ENCODE peak calls at places on chromosomes 11 and 22, in six cellular contexts. F is AG04450, Q is ovary, Z is suprapubic skin, W is endodermal cell, Y is cardiac fibroblast. U is an unnamed sample.
A peak's percentile ranks its signal among the peaks of the same experiment; 100 is the strongest.

GRCh38 chr11:7060828-7061227 is 28.0 kb upstream of the RBMXL2 start:
- DNase-seq in F (no peak), W (no peak), Z (no peak), Y (peak; percentile 49), Q (no peak), U (no peak)

GRCh38 chr11:128481135-128481534 is 106.2 kb downstream of the ETS1 start:
- DNase-seq in F (peak; percentile 77), W (no peak), Z (no peak), Y (peak; percentile 94), Q (no peak), U (no peak)

GRCh38 chr22:22855617-22856308 is 31.9 kb upstream of the IGLL5 start:
- DNase-seq in Q (no peak), F (no peak), Y (no peak), Z (no peak), W (peak; percentile 85), U (peak; percentile 48)

GRCh38 chr11:28243596-28243995 is 135.4 kb downstream of the METTL15 start:
- DNase-seq in Z (no peak), W (no peak), Q (no peak), F (no peak), Y (no peak), U (no peak)

GRCh38 chr11:133793271-133793848 is 52.0 kb downstream of the SPATA19 start:
- DNase-seq in W (no peak), Z (no peak), F (no peak), Q (no peak), Y (no peak), U (no peak)

GRCh38 chr22:48901324-48901723 is 926.3 kb downstream of the BRD1 start:
- DNase-seq in Q (no peak), W (no peak), Y (no peak), F (no peak), Z (no peak), U (no peak)

GRCh38 chr22:19060356-19061009 is 61.7 kb downstream of the DGCR2 start:
- DNase-seq in W (no peak), F (peak; percentile 20), Z (peak; percentile 29), Q (no peak), Y (no peak), U (no peak)

GRCh38 chr11:3169235-3169951 is 4.3 kb upstream of the OSBPL5 start:
- DNase-seq in F (no peak), W (peak; percentile 87), Y (peak; percentile 76), Z (peak; percentile 72), Q (peak; percentile 33), U (no peak)

GRCh38 chr11:96704847-96705246 is 315.0 kb downstream of the JRKL start:
- DNase-seq in F (no peak), Z (no peak), W (no peak), Y (peak; percentile 20), Q (no peak), U (no peak)

GRCh38 chr11:128814856-128815705 is 52.0 kb downstream of the KCNJ1 start:
- DNase-seq in Q (peak; percentile 61), F (peak; percentile 42), Z (no peak), W (peak; percentile 95), Y (peak; percentile 88), U (no peak)

GRCh38 chr11:1516273-1517067 is 29.9 kb upstream of the MOB2 start:
- DNase-seq in Z (no peak), F (peak; percentile 7), Q (no peak), Y (no peak), W (no peak), U (peak; percentile 34)

GRCh38 chr22:47836957-47837356 is 1074.5 kb downstream of the TBC1D22A start:
- DNase-seq in W (no peak), Y (no peak), Q (no peak), Z (no peak), F (no peak), U (no peak)

GRCh38 chr22:11253000-11253511 is 4274.9 kb upstream of the OR11H1 start:
- DNase-seq in Y (no peak), Z (peak; percentile 45), W (no peak), F (no peak), Q (no peak), U (peak; percentile 44)

GRCh38 chr22:37639771-37640590 is 512 bp downstream of the SH3BP1 start:
- DNase-seq in F (no peak), Y (no peak), Z (no peak), W (peak; percentile 77), Q (no peak), U (peak; percentile 71)

GRCh38 chr11:19511066-19511412 is 201.6 kb upstream of the NAV2 start:
- DNase-seq in Z (no peak), Q (no peak), F (no peak), Y (no peak), W (no peak), U (no peak)

GRCh38 chr11:110435780-110436717 is 6.3 kb downstream of the FDX1 start:
- DNase-seq in Q (no peak), Z (no peak), Y (peak; percentile 48), F (no peak), W (no peak), U (no peak)

GRCh38 chr11:38867338-38867737 is 2269.3 kb upstream of the RAG2 start:
- DNase-seq in W (no peak), Z (no peak), F (no peak), Q (no peak), Y (no peak), U (no peak)

GRCh38 chr22:40415531-40416266 is 45.3 kb downstream of the SGSM3 start:
- DNase-seq in Y (peak; percentile 49), F (no peak), Z (no peak), Q (no peak), W (no peak), U (peak; percentile 34)

GRCh38 chr22:37768273-37768672 is 39.5 kb upstream of the GCAT start:
- DNase-seq in Z (no peak), F (no peak), W (peak; percentile 69), Q (no peak), Y (no peak), U (no peak)

DNA sequence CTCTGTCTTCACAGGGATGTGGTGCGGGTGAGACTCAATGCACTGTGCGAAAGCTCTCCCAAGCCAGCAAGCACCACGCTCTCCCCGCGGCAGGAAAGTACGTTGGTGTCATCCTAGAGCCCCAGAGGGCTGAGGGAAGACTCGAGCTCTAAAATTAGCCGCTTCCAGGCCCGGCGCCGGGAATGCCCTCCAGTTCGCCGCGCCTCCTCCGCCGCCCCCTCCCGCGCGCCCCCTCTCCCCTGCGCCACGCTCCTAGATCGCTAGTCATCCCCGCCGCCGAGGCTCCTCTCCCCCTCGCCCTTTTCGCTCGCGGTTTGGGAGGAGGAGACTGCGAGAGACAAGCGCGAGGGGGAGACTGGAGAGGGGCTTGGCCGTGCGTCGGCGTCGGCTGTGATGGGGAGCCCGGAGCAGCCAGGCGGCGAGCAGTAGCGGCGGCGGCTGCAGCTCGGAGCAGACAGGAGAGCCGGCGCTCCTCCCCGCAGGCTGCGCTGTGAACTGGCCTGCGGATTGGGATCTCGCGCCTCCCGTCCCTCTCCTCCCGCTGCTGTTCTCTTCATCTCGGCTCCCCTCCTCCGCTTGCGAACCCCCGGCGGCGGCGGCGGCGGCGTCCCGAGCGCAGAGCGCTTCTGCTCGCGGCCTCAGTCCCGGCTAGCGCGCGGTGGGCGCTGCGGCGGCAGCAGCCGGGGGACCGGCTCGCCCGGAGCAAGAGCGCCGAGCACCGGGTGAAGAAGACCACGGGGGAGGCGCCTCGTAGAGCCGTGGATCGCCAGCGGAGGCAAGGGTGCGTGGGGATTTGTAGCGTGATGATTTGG is at the start of gene FAT3:
- DNase-seq in Z (no peak), Y (peak; percentile 44), Q (peak; percentile 18), F (peak; percentile 4), W (peak; percentile 90), U (no peak)
- H3K4me3 ChIP-seq in Z (peak within 1 kb of the TSS; percentile 40), Y (peak within 1 kb of the TSS; percentile 25), Q (peak within 1 kb of the TSS; percentile 26), F (peak within 1 kb of the TSS; percentile 52), W (peak within 1 kb of the TSS; percentile 87), U (no peak within 1 kb of the TSS)

DNA sequence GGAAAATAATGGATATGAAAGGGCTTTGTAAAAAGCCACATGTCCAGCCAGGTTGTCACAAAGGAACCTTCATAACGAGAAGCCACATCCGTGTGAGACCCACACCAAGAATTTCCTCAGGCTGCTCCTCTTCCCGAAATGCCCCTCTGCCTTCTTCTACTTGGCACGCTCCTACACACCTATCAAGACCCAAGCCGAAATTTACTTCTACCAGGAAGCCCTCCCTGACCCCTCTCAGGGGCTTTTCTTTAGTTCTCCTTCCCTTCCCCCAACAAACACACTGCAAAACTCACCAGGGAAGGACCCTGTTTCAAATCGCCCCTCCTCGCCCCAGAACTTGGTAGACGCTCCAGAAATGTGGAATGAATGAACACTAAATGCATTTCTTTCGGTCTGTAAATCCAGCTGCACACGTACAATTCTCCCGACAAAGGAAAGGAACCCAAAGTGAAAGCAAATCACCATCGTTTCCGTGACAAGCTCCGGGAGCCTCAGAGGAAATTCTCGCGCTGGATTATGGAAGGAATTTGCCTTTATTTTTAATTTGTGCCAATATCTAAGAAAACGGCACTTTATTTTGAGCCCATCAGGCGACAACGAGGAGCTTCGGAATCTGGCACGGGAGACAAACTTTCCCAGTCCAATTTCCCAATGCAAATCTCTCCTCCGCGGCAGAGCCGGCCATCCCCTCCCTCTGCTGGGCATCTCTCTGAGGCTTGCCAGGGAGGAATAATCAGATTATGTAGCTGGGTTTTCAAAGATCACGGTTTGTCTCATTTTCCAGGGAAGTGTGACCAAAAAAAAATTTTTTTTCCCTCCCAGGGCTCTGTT is 13.2 kb upstream of the SHISAL1 start:
- DNase-seq in Y (peak; percentile 61), F (no peak), W (no peak), Q (no peak), Z (no peak), U (no peak)
- TF ChIP-seq CTCF in Y (peak; percentile 50), F (peak; percentile 62), W (no peak), Q (peak; percentile 18), Z (no peak), U (no peak)

GRCh38 chr11:64006468-64006867 is 20.2 kb downstream of the OTUB1 start:
- DNase-seq in Y (no peak), W (no peak), Z (no peak), Q (no peak), F (no peak), U (no peak)

GRCh38 chr11:64009234-64009633 is 23.0 kb downstream of the OTUB1 start:
- DNase-seq in Z (no peak), W (peak; percentile 69), F (no peak), Q (no peak), Y (no peak), U (no peak)

GRCh38 chr11:64008283-64008931 is 22.2 kb downstream of the OTUB1 start:
- DNase-seq in Z (no peak), F (no peak), W (no peak), Y (no peak), Q (no peak), U (no peak)

GRCh38 chr11:64007160-64007628 is 21.0 kb downstream of the OTUB1 start:
- DNase-seq in Q (peak; percentile 49), Y (peak; percentile 17), Z (no peak), F (no peak), W (peak; percentile 79), U (no peak)

DNA sequence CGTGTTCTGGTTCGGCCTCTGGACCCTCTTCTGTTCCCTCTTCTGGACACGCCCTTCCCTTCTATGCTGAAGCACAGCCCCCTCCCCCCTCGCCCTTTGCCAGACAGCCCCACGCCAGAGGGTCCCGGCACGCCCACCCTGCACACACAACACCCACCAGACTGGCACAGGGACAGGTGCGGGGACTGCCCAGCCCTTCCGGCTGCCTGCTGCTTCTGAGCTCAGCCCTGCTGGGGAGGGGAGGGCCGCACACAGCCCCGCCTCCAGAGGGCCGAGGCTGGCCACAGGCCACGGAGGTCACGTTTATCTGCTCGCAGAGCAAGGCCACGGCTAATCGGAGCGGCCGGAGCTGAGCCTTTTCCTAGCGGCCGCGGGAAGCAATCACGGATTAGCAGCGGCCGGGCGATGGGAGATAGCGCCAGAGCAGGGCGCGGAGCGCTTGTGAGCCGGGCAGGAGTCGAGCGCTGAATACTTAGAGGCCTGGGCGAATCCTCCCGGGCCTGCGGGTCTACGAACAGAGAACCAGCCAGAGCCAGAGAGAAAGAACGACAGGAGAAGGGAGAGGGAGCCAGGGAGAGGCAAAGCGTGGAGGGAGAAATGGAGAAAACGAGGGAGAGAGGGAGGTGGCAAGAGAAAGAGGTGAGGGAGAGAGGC is 21.5 kb downstream of the OTUB1 start:
- DNase-seq in W (peak; percentile 88), Y (peak; percentile 41), Z (no peak), F (no peak), Q (peak; percentile 85), U (peak; percentile 73)
- H3K4me3 ChIP-seq in W (peak overlapping the region; percentile 58), Y (peak overlapping the region; percentile 22), Z (peak overlapping the region; percentile 30), F (peak overlapping the region; percentile 39), Q (peak overlapping the region; percentile 37), U (no peak overlapping the region)

GRCh38 chr11:116513894-116514293 is 258.9 kb downstream of the BUD13 start:
- DNase-seq in F (no peak), Q (no peak), Y (peak; percentile 71), Z (no peak), W (peak; percentile 93), U (no peak)
- TF ChIP-seq CTCF in F (peak; percentile 9), Q (no peak), Y (peak; percentile 38), Z (no peak), W (peak; percentile 85), U (no peak)

U was measured in mucosa of descending colon.